ENCODE peak calls at places on chromosomes 11 and 22, in nine cellular contexts. One of them, this sample, is unnamed.

GRCh38 chr11:133955091-133955846 is 1.5 kb downstream of the IGSF9B start:
- DNase-seq in HCT116: no peak
- DNase-seq in astrocyte: no peak
- DNase-seq in gastrocnemius medialis: no peak
- DNase-seq in small intestine: no peak
- DNase-seq in H1: no peak
- DNase-seq in heart right ventricle: peak; percentile 74
- DNase-seq in tibial nerve: no peak
- DNase-seq in pancreas: peak; percentile 74
- DNase-seq in this sample: no peak

GRCh38 chr11:70226967-70227366 is 23.9 kb downstream of the FADD start:
- DNase-seq in tibial nerve: no peak
- DNase-seq in small intestine: no peak
- DNase-seq in H1: no peak
- DNase-seq in astrocyte: no peak
- DNase-seq in pancreas: no peak
- DNase-seq in gastrocnemius medialis: no peak
- DNase-seq in HCT116: peak; percentile 23
- DNase-seq in heart right ventricle: no peak
- DNase-seq in this sample: no peak

GRCh38 chr11:117180661-117181585 is 2.4 kb downstream of the SIDT2 start:
- DNase-seq in gastrocnemius medialis: peak; percentile 46
- DNase-seq in astrocyte: peak; percentile 49
- DNase-seq in pancreas: peak; percentile 92
- DNase-seq in tibial nerve: peak; percentile 81
- DNase-seq in small intestine: peak; percentile 73
- DNase-seq in heart right ventricle: peak; percentile 59
- DNase-seq in H1: peak; percentile 58
- DNase-seq in HCT116: peak; percentile 81
- DNase-seq in this sample: peak; percentile 24

GRCh38 chr22:28019360-28019759 is 100.3 kb upstream of the PITPNB start:
- DNase-seq in HCT116: no peak
- DNase-seq in tibial nerve: no peak
- DNase-seq in H1: no peak
- DNase-seq in heart right ventricle: no peak
- DNase-seq in gastrocnemius medialis: peak; percentile 92
- DNase-seq in pancreas: no peak
- DNase-seq in small intestine: no peak
- DNase-seq in astrocyte: peak; percentile 14
- DNase-seq in this sample: no peak

GRCh38 chr22:48391171-48391711 is 1436.4 kb downstream of the BRD1 start:
- DNase-seq in pancreas: no peak
- DNase-seq in heart right ventricle: no peak
- DNase-seq in HCT116: no peak
- DNase-seq in tibial nerve: no peak
- DNase-seq in H1: no peak
- DNase-seq in small intestine: no peak
- DNase-seq in gastrocnemius medialis: no peak
- DNase-seq in astrocyte: no peak
- DNase-seq in this sample: no peak

GRCh38 chr11:110196241-110196754 is 100.1 kb downstream of the RDX start:
- DNase-seq in heart right ventricle: no peak
- DNase-seq in tibial nerve: no peak
- DNase-seq in small intestine: no peak
- DNase-seq in pancreas: no peak
- DNase-seq in gastrocnemius medialis: no peak
- DNase-seq in astrocyte: peak; percentile 84
- DNase-seq in H1: no peak
- DNase-seq in HCT116: peak; percentile 38
- DNase-seq in this sample: peak; percentile 66

GRCh38 chr22:33811686-33812085 is 108.6 kb downstream of the LARGE1 start:
- DNase-seq in HCT116: no peak
- DNase-seq in astrocyte: peak; percentile 67
- DNase-seq in tibial nerve: peak; percentile 36
- DNase-seq in gastrocnemius medialis: no peak
- DNase-seq in H1: no peak
- DNase-seq in heart right ventricle: peak; percentile 23
- DNase-seq in pancreas: no peak
- DNase-seq in small intestine: no peak
- DNase-seq in this sample: no peak

GRCh38 chr11:118334746-118335145 is 7.8 kb downstream of the CD3D start:
- DNase-seq in gastrocnemius medialis: no peak
- DNase-seq in astrocyte: no peak
- DNase-seq in H1: no peak
- DNase-seq in heart right ventricle: no peak
- DNase-seq in pancreas: no peak
- DNase-seq in small intestine: no peak
- DNase-seq in tibial nerve: no peak
- DNase-seq in HCT116: no peak
- DNase-seq in this sample: no peak

GRCh38 chr11:6617315-6617781 is 1.9 kb downstream of the TPP1 start:
- DNase-seq in pancreas: peak; percentile 22
- DNase-seq in small intestine: no peak
- DNase-seq in tibial nerve: no peak
- DNase-seq in H1: no peak
- DNase-seq in HCT116: no peak
- DNase-seq in astrocyte: no peak
- DNase-seq in gastrocnemius medialis: no peak
- DNase-seq in heart right ventricle: no peak
- DNase-seq in this sample: no peak

GRCh38 chr22:32850591-32851517 is 49.3 kb downstream of the TIMP3 start:
- DNase-seq in HCT116: no peak
- DNase-seq in astrocyte: no peak
- DNase-seq in small intestine: no peak
- DNase-seq in heart right ventricle: peak; percentile 80
- DNase-seq in H1: no peak
- DNase-seq in gastrocnemius medialis: peak; percentile 69
- DNase-seq in pancreas: no peak
- DNase-seq in tibial nerve: peak; percentile 93
- DNase-seq in this sample: no peak

GRCh38 chr11:6843670-6844069 is 1.8 kb upstream of the OR10A5 start:
- DNase-seq in HCT116: no peak
- DNase-seq in small intestine: no peak
- DNase-seq in tibial nerve: no peak
- DNase-seq in gastrocnemius medialis: no peak
- DNase-seq in H1: no peak
- DNase-seq in heart right ventricle: no peak
- DNase-seq in pancreas: no peak
- DNase-seq in astrocyte: no peak
- DNase-seq in this sample: no peak

GRCh38 chr11:11036185-11037161 is 178.6 kb upstream of the ZBED5 start:
- DNase-seq in HCT116: peak; percentile 64
- DNase-seq in H1: peak; percentile 9
- DNase-seq in pancreas: no peak
- DNase-seq in tibial nerve: peak; percentile 35
- DNase-seq in astrocyte: peak; percentile 52
- DNase-seq in small intestine: peak; percentile 65
- DNase-seq in heart right ventricle: no peak
- DNase-seq in gastrocnemius medialis: peak; percentile 27
- DNase-seq in this sample: peak; percentile 45

GRCh38 chr11:69010361-69010891 is 2.6 kb downstream of the MRGPRF start:
- DNase-seq in HCT116: no peak
- DNase-seq in heart right ventricle: no peak
- DNase-seq in astrocyte: no peak
- DNase-seq in tibial nerve: no peak
- DNase-seq in pancreas: peak; percentile 38
- DNase-seq in small intestine: no peak
- DNase-seq in gastrocnemius medialis: no peak
- DNase-seq in H1: no peak
- DNase-seq in this sample: no peak

GRCh38 chr11:34638897-34639296 is 18.0 kb downstream of the EHF start:
- DNase-seq in astrocyte: no peak
- DNase-seq in H1: no peak
- DNase-seq in heart right ventricle: no peak
- DNase-seq in HCT116: no peak
- DNase-seq in tibial nerve: no peak
- DNase-seq in pancreas: no peak
- DNase-seq in small intestine: no peak
- DNase-seq in gastrocnemius medialis: no peak
- DNase-seq in this sample: no peak

GRCh38 chr11:111585371-111585770 is 16.9 kb upstream of the SIK2 start:
- DNase-seq in pancreas: no peak
- DNase-seq in tibial nerve: no peak
- DNase-seq in H1: no peak
- DNase-seq in heart right ventricle: no peak
- DNase-seq in small intestine: no peak
- DNase-seq in astrocyte: peak; percentile 79
- DNase-seq in HCT116: no peak
- DNase-seq in gastrocnemius medialis: no peak
- DNase-seq in this sample: no peak

GRCh38 chr11:8501838-8502237 is 92.2 kb downstream of the STK33 start:
- DNase-seq in tibial nerve: no peak
- DNase-seq in heart right ventricle: no peak
- DNase-seq in astrocyte: peak; percentile 33
- DNase-seq in H1: no peak
- DNase-seq in small intestine: no peak
- DNase-seq in pancreas: no peak
- DNase-seq in gastrocnemius medialis: no peak
- DNase-seq in HCT116: no peak
- DNase-seq in this sample: no peak

GRCh38 chr11:8218840-8219239 is 44.8 kb downstream of the LMO1 start:
- DNase-seq in H1: no peak
- DNase-seq in astrocyte: no peak
- DNase-seq in gastrocnemius medialis: no peak
- DNase-seq in HCT116: no peak
- DNase-seq in small intestine: no peak
- DNase-seq in pancreas: no peak
- DNase-seq in heart right ventricle: no peak
- DNase-seq in tibial nerve: no peak
- DNase-seq in this sample: no peak

GRCh38 chr11:64924910-64925284 is 408 bp downstream of the PPP2R5B start:
- DNase-seq in HCT116: no peak
- DNase-seq in pancreas: no peak
- DNase-seq in small intestine: peak; percentile 31
- DNase-seq in astrocyte: no peak
- DNase-seq in gastrocnemius medialis: no peak
- DNase-seq in heart right ventricle: no peak
- DNase-seq in H1: no peak
- DNase-seq in tibial nerve: no peak
- DNase-seq in this sample: no peak

GRCh38 chr11:115959098-115959497 is 454.9 kb upstream of the CADM1 start:
- DNase-seq in astrocyte: no peak
- DNase-seq in tibial nerve: no peak
- DNase-seq in HCT116: no peak
- DNase-seq in pancreas: peak; percentile 35
- DNase-seq in heart right ventricle: no peak
- DNase-seq in gastrocnemius medialis: no peak
- DNase-seq in small intestine: no peak
- DNase-seq in H1: no peak
- DNase-seq in this sample: no peak

GRCh38 chr11:47014097-47014496 is 77.5 kb downstream of the CSTPP1 start:
- DNase-seq in tibial nerve: no peak
- DNase-seq in astrocyte: no peak
- DNase-seq in gastrocnemius medialis: no peak
- DNase-seq in HCT116: no peak
- DNase-seq in pancreas: no peak
- DNase-seq in heart right ventricle: no peak
- DNase-seq in small intestine: no peak
- DNase-seq in H1: no peak
- DNase-seq in this sample: no peak

GRCh38 chr11:47005441-47005840 is 68.9 kb downstream of the CSTPP1 start:
- DNase-seq in tibial nerve: no peak
- DNase-seq in astrocyte: no peak
- DNase-seq in heart right ventricle: no peak
- DNase-seq in H1: no peak
- DNase-seq in small intestine: peak; percentile 31
- DNase-seq in gastrocnemius medialis: no peak
- DNase-seq in pancreas: no peak
- DNase-seq in HCT116: no peak
- DNase-seq in this sample: no peak

GRCh38 chr11:47007579-47007978 is 71.0 kb downstream of the CSTPP1 start:
- DNase-seq in H1: no peak
- DNase-seq in astrocyte: no peak
- DNase-seq in HCT116: no peak
- DNase-seq in pancreas: no peak
- DNase-seq in gastrocnemius medialis: no peak
- DNase-seq in heart right ventricle: no peak
- DNase-seq in tibial nerve: no peak
- DNase-seq in small intestine: no peak
- DNase-seq in this sample: no peak

GRCh38 chr11:47004595-47005033 is 68.1 kb downstream of the CSTPP1 start:
- DNase-seq in heart right ventricle: peak; percentile 57
- DNase-seq in HCT116: no peak
- DNase-seq in small intestine: peak; percentile 79
- DNase-seq in H1: no peak
- DNase-seq in astrocyte: peak; percentile 97
- DNase-seq in pancreas: peak; percentile 50
- DNase-seq in gastrocnemius medialis: peak; percentile 68
- DNase-seq in tibial nerve: peak; percentile 80
- DNase-seq in this sample: no peak

GRCh38 chr11:47010192-47010591 is 73.6 kb downstream of the CSTPP1 start:
- DNase-seq in H1: no peak
- DNase-seq in tibial nerve: no peak
- DNase-seq in heart right ventricle: no peak
- DNase-seq in small intestine: no peak
- DNase-seq in astrocyte: no peak
- DNase-seq in pancreas: no peak
- DNase-seq in HCT116: no peak
- DNase-seq in gastrocnemius medialis: no peak
- DNase-seq in this sample: no peak
- H3K9me3 ChIP-seq in H1: no peaks in the 10 kb centered on the region
- H3K9me3 ChIP-seq in tibial nerve: no peaks in the 10 kb centered on the region
- H3K9me3 ChIP-seq in heart right ventricle: no peaks in the 10 kb centered on the region
- H3K9me3 ChIP-seq in small intestine: no peaks in the 10 kb centered on the region
- H3K9me3 ChIP-seq in astrocyte: no peaks in the 10 kb centered on the region
- H3K9me3 ChIP-seq in pancreas: no peaks in the 10 kb centered on the region
- H3K9me3 ChIP-seq in HCT116: no peaks in the 10 kb centered on the region
- H3K9me3 ChIP-seq in gastrocnemius medialis: no peaks in the 10 kb centered on the region
- H3K9me3 ChIP-seq in this sample: no peaks in the 10 kb centered on the region

GRCh38 chr11:2630679-2631078 is 69.1 kb downstream of the KCNQ1OT1 start:
- DNase-seq in tibial nerve: no peak
- DNase-seq in H1: no peak
- DNase-seq in HCT116: no peak
- DNase-seq in heart right ventricle: no peak
- DNase-seq in gastrocnemius medialis: no peak
- DNase-seq in small intestine: no peak
- DNase-seq in pancreas: no peak
- DNase-seq in astrocyte: no peak
- DNase-seq in this sample: no peak
- H3K9me3 ChIP-seq in tibial nerve: no peaks in the 10 kb centered on the region
- H3K9me3 ChIP-seq in H1: peaks cover 53% of the 10 kb centered on the region
- H3K9me3 ChIP-seq in HCT116: peaks cover 5% of the 10 kb centered on the region
- H3K9me3 ChIP-seq in heart right ventricle: peaks cover 19% of the 10 kb centered on the region
- H3K9me3 ChIP-seq in gastrocnemius medialis: peaks cover 6% of the 10 kb centered on the region
- H3K9me3 ChIP-seq in small intestine: no peaks in the 10 kb centered on the region
- H3K9me3 ChIP-seq in pancreas: peaks cover 6% of the 10 kb centered on the region
- H3K9me3 ChIP-seq in astrocyte: peaks cover 6% of the 10 kb centered on the region
- H3K9me3 ChIP-seq in this sample: peaks cover 31% of the 10 kb centered on the region

GRCh38 chr11:74866557-74866956 is 82.3 kb downstream of the XRRA1 start:
- DNase-seq in gastrocnemius medialis: no peak
- DNase-seq in small intestine: no peak
- DNase-seq in heart right ventricle: no peak
- DNase-seq in pancreas: no peak
- DNase-seq in tibial nerve: no peak
- DNase-seq in astrocyte: no peak
- DNase-seq in HCT116: no peak
- DNase-seq in H1: no peak
- DNase-seq in this sample: no peak
- H3K9me3 ChIP-seq in gastrocnemius medialis: no peaks in the 10 kb centered on the region
- H3K9me3 ChIP-seq in small intestine: peaks cover 4% of the 10 kb centered on the region
- H3K9me3 ChIP-seq in heart right ventricle: peaks cover 62% of the 10 kb centered on the region
- H3K9me3 ChIP-seq in pancreas: no peaks in the 10 kb centered on the region
- H3K9me3 ChIP-seq in tibial nerve: no peaks in the 10 kb centered on the region
- H3K9me3 ChIP-seq in astrocyte: peaks cover 14% of the 10 kb centered on the region
- H3K9me3 ChIP-seq in HCT116: peaks cover 42% of the 10 kb centered on the region
- H3K9me3 ChIP-seq in H1: peaks cover 46% of the 10 kb centered on the region
- H3K9me3 ChIP-seq in this sample: peaks cover 41% of the 10 kb centered on the region

GRCh38 chr11:114586797-114587196 is 8.8 kb downstream of the NXPE4 start:
- DNase-seq in small intestine: no peak
- DNase-seq in heart right ventricle: no peak
- DNase-seq in tibial nerve: no peak
- DNase-seq in gastrocnemius medialis: no peak
- DNase-seq in HCT116: no peak
- DNase-seq in H1: no peak
- DNase-seq in pancreas: no peak
- DNase-seq in astrocyte: no peak
- DNase-seq in this sample: no peak
- H3K9me3 ChIP-seq in small intestine: no peaks in the 10 kb centered on the region
- H3K9me3 ChIP-seq in heart right ventricle: peaks cover 28% of the 10 kb centered on the region
- H3K9me3 ChIP-seq in tibial nerve: no peaks in the 10 kb centered on the region
- H3K9me3 ChIP-seq in gastrocnemius medialis: no peaks in the 10 kb centered on the region
- H3K9me3 ChIP-seq in HCT116: peaks cover 2% of the 10 kb centered on the region
- H3K9me3 ChIP-seq in H1: peaks cover 37% of the 10 kb centered on the region
- H3K9me3 ChIP-seq in pancreas: peaks cover 3% of the 10 kb centered on the region
- H3K9me3 ChIP-seq in astrocyte: peaks cover 21% of the 10 kb centered on the region
- H3K9me3 ChIP-seq in this sample: no peaks in the 10 kb centered on the region

This sample was measured in Panc1.